ENCODE peak calls at places on chromosomes 11 and 22, in nine cellular contexts. F is psoas muscle, X is IMR-90, A is spleen, G is AG04450, E is Peyer's patch, B is RWPE2, S is heart left ventricle, U is sigmoid colon. W is an unnamed sample. For H3K9me3 and H3K27me3, the result is how much of the 10 kb centered on the place peaks cover.

GRCh38 chr11:1832181-1832988 is 2.4 kb upstream of the SYT8 start:
- DNase-seq in F (peak), X (no peak), A (peak), G (no peak), E (peak), B (no peak), S (peak), U (no peak), W (peak)

GRCh38 chr22:39932918-39933649 is 27.1 kb upstream of the TMA7B start:
- DNase-seq in F (no peak), X (no peak), A (no peak), G (no peak), E (no peak), B (no peak), S (no peak), U (no peak), W (no peak)

GRCh38 chr11:60974726-60975125 is 3.2 kb downstream of the CD6 start:
- DNase-seq in F (no peak), X (no peak), A (no peak), G (no peak), E (no peak), B (no peak), S (no peak), U (no peak), W (no peak)

GRCh38 chr11:122197055-122197987 is 81.3 kb upstream of the BLID start:
- DNase-seq in F (peak), X (peak), A (no peak), G (peak), E (no peak), B (peak), S (no peak), U (no peak), W (peak)

GRCh38 chr11:19426022-19426718 is 185.4 kb upstream of the E2F8 start:
- DNase-seq in F (no peak), X (no peak), A (no peak), G (no peak), E (no peak), B (no peak), S (no peak), U (no peak), W (no peak)

GRCh38 chr11:64319421-64319761 is 1.5 kb downstream of the PRDX5 start:
- DNase-seq in F (no peak), X (no peak), A (no peak), G (no peak), E (peak), B (peak), S (no peak), U (peak), W (no peak)

GRCh38 chr22:44882226-44882905 is 127.4 kb downstream of the PHF21B start:
- DNase-seq in F (no peak), X (no peak), A (peak), G (no peak), E (no peak), B (no peak), S (peak), U (peak), W (no peak)

GRCh38 chr11:81495699-81496292 is 1237.9 kb downstream of the FAM181B start:
- DNase-seq in F (no peak), X (no peak), A (no peak), G (no peak), E (no peak), B (no peak), S (no peak), U (no peak), W (no peak)

GRCh38 chr11:115267228-115267627 is 237.0 kb downstream of the CADM1 start:
- DNase-seq in F (no peak), X (no peak), A (no peak), G (no peak), E (no peak), B (no peak), S (no peak), U (no peak), W (no peak)

DNA sequence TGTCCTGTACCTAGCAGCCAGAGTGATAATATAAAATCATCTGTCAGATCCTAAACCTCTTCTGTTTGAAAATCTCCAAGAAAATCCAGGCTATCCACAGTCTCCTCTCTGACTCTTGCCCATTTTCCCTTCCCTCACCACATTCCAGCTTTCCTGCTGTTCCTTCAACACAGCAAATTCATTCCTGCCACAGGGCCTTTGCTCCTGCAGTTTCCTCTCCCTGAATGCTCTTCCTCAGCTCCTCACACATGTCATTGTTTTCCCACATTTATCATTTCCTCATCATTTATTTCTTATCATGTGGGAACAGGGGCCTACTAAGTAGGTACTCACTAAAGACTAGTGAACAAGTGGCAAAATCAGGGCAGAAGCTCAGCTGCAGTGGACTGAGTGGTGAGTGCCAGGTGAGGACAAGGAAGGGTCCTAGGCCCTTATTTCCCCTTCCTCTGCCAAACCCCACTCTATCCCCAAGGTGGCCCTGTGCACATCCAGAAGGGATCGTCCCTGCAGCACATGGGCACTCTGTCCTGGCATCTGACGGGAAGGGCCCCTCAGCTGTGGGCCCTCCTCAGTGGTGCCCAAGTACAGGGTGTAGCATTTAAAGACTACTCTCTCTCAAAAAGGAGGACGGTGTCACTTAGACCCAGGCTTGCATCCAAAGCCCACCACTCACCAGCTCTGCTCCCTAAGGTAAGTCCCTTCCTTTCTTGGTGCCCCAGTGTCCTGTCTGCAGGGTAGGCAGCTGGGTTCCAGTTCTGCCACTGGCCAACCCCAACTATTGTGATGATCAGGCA is 2.0 kb downstream of the LRRC32 start:
- DNase-seq in F (no peak), X (no peak), A (peak), G (no peak), E (peak), B (peak), S (no peak), U (peak), W (no peak)
- H3K4me3 ChIP-seq in F (peak), X (no peak), A (peak), G (no peak), E (no peak), B (no peak), S (peak), U (peak), W (no peak)

GRCh38 chr11:50267851-50268250 is 235.2 kb downstream of the OR4C45 start:
- DNase-seq in F (no peak), X (no peak), A (no peak), G (no peak), E (no peak), B (no peak), S (no peak), U (no peak), W (no peak)
- H3K9me3 ChIP-seq in F (under half), X (under half), A (under half), G (under half), E (under half), B (under half), S (under half), U (under half), W (under half)

DNA sequence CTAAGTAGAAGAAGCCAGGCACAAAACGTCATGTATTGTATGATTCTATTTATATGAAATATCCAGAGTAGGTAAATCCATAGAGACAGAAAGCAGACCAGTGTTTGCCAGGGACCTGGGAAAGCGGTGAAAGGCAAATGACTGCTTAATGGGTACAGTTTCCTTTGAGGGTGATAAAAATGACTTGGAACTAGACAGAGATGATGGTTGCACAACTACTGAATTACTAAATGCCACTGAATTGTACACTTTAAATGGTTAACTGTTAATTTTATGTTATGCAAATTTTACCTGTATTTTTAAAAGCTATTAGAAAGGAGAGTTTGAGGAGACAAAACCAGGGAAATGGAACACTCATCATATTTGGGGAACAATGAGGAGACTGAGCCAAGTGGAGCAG is 61.8 kb upstream of the USP47 start:
- DNase-seq in F (no peak), X (no peak), A (no peak), G (no peak), E (no peak), B (no peak), S (no peak), U (no peak), W (no peak)
- H3K27me3 ChIP-seq in F (under half), X (half or more), A (under half), G (under half), E (under half), B (under half), S (under half), U (under half), W (under half)

GRCh38 chr11:59264736-59265135 is 52.0 kb upstream of the MPEG1 start:
- DNase-seq in F (no peak), X (no peak), A (no peak), G (no peak), E (no peak), B (no peak), S (no peak), U (no peak), W (no peak)

GRCh38 chr11:59267196-59267595 is 54.5 kb upstream of the MPEG1 start:
- DNase-seq in F (no peak), X (no peak), A (no peak), G (no peak), E (no peak), B (no peak), S (no peak), U (no peak), W (peak)

GRCh38 chr11:59266491-59266890 is 53.8 kb upstream of the MPEG1 start:
- DNase-seq in F (no peak), X (no peak), A (no peak), G (no peak), E (no peak), B (peak), S (no peak), U (no peak), W (no peak)

GRCh38 chr11:59265735-59266134 is 53.0 kb upstream of the MPEG1 start:
- DNase-seq in F (no peak), X (no peak), A (no peak), G (no peak), E (no peak), B (no peak), S (no peak), U (no peak), W (no peak)

GRCh38 chr11:59267738-59268475 is 55.2 kb upstream of the MPEG1 start:
- DNase-seq in F (no peak), X (no peak), A (no peak), G (no peak), E (no peak), B (no peak), S (no peak), U (no peak), W (peak)
- H3K4me3 ChIP-seq in F (no peak), X (no peak), A (no peak), G (no peak), E (no peak), B (no peak), S (no peak), U (no peak), W (no peak)

DNA sequence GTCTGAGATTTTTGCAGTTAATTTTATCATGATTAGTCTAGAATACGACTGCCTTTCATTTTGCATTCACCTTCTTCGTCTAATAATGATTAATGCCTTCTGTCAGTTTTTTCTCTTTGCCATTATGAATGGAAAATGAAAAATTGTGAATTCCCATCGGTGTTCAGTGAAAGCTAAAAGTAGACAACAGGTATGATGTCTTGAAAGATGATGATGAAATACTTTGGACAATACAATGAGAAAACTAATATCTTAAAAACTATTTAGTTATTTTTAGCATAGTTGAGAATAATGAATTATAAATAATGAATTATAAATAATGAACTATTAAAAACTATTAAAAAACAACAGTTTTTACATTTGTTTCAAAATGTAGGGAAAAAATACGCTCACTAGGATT is 5.0 kb downstream of the C11orf58 start:
- DNase-seq in F (no peak), X (no peak), A (no peak), G (no peak), E (no peak), B (no peak), S (no peak), U (no peak), W (no peak)
- H3K9me3 ChIP-seq in F (under half), X (under half), A (under half), G (under half), E (under half), B (under half), S (under half), U (under half), W (under half)

DNA sequence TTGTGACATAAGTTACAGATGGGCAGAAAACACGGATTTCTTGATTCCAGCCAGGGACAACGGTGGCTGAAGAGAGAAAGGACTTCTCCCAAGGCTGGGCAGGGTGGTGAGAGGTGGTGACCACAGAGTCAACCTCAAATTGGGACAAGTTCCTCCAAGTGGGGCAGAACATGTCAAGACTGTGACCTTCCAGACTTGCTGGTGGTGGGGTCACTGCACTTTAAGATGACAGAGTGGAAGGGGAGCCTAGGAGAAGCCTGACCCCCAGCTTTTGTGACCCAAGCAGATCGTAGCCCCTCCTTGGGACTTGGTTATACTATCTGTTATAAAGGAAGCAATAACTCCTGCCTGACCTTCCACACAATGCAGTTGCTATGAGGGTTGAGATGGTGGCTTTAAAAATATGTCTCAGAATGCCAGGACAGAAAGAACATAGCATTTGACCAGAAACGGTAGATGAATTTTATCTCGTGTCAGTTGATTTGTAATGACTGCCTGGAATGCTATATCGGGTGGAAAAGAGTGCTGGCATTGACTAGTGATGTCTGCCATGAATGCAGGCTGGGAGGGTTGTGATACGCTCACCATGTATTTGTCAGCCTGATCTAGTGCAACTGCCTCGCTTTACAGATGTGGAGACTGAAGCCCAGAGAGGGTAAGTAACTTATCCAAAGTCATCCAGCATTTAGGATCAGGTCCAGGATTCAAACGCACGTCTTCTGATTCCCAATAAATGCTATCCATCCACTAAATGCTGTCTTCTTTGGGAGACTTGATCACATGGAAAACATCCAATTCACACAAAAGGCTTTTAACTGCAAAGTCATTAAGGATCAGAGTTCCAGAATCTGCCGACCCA is 18.3 kb downstream of the TST start:
- DNase-seq in F (no peak), X (no peak), A (no peak), G (no peak), E (no peak), B (no peak), S (no peak), U (no peak), W (no peak)
- H3K27me3 ChIP-seq in F (under half), X (under half), A (under half), G (under half), E (under half), B (under half), S (under half), U (under half), W (under half)

GRCh38 chr11:73216466-73216865 is 1.6 kb upstream of the P2RY2 start:
- DNase-seq in F (no peak), X (no peak), A (no peak), G (no peak), E (no peak), B (peak), S (no peak), U (no peak), W (no peak)

GRCh38 chr11:73217131-73217809 is 811 bp upstream of the P2RY2 start:
- DNase-seq in F (peak), X (no peak), A (peak), G (no peak), E (peak), B (peak), S (no peak), U (peak), W (no peak)

GRCh38 chr11:73218830-73219215 is 742 bp downstream of the P2RY2 start:
- DNase-seq in F (no peak), X (no peak), A (peak), G (no peak), E (no peak), B (no peak), S (no peak), U (peak), W (no peak)

GRCh38 chr11:73218106-73218829 is at the start of gene P2RY2:
- DNase-seq in F (peak), X (no peak), A (peak), G (no peak), E (peak), B (peak), S (peak), U (peak), W (peak)

GRCh38 chr11:73217810-73218105 is 323 bp upstream of the P2RY2 start:
- DNase-seq in F (no peak), X (no peak), A (no peak), G (no peak), E (no peak), B (no peak), S (no peak), U (no peak), W (no peak)
- H3K4me3 ChIP-seq in F (peak), X (no peak), A (peak), G (peak), E (peak), B (peak), S (peak), U (peak), W (peak)

W was measured in MG63.